ENCODE peak calls at places on chromosomes 1 and 21, in ten cellular contexts. N, M, S, B, Z, V, W, L, F and T are unnamed samples.

GRCh38 chr1:233389867-233390266 is 62.3 kb downstream of the MAP3K21 start:
- DNase-seq in N (no peak), M (no peak), S (no peak), B (no peak), Z (no peak), V (no peak), W (no peak), L (no peak), F (no peak), T (no peak)

GRCh38 chr1:197092491-197093023 is 25.5 kb upstream of the F13B start:
- DNase-seq in N (no peak), M (no peak), S (no peak), B (no peak), Z (no peak), V (no peak), W (no peak), L (no peak), F (peak; percentile 15), T (no peak)

GRCh38 chr1:5896706-5897105 is 95.5 kb downstream of the NPHP4 start:
- DNase-seq in N (no peak), M (no peak), S (no peak), B (no peak), Z (no peak), V (no peak), W (no peak), L (no peak), F (no peak), T (no peak)

GRCh38 chr1:86546787-86547221 is at the start of gene CLCA4:
- DNase-seq in N (no peak), M (no peak), S (no peak), B (no peak), Z (no peak), V (no peak), W (no peak), L (no peak), F (no peak), T (no peak)

GRCh38 chr21:46151989-46152938 is 3.1 kb downstream of the FTCD start:
- DNase-seq in N (no peak), M (no peak), S (no peak), B (no peak), Z (no peak), V (no peak), W (no peak), L (no peak), F (no peak), T (no peak)

GRCh38 chr1:212595787-212596714 is 12.5 kb upstream of the ATF3 start:
- DNase-seq in N (peak; percentile 24), M (peak; percentile 77), S (peak; percentile 74), B (peak; percentile 85), Z (no peak), V (peak; percentile 46), W (peak; percentile 20), L (peak; percentile 99), F (peak; percentile 98), T (peak; percentile 85)

GRCh38 chr1:81111818-81112217 is 688.9 kb upstream of the ADGRL2 start:
- DNase-seq in N (no peak), M (peak; percentile 72), S (peak; percentile 65), B (no peak), Z (no peak), V (no peak), W (no peak), L (peak; percentile 75), F (peak; percentile 71), T (peak; percentile 65)

GRCh38 chr1:31666290-31666963 is 21.8 kb upstream of the PEF1 start:
- DNase-seq in N (no peak), M (no peak), S (peak; percentile 15), B (no peak), Z (no peak), V (no peak), W (no peak), L (peak; percentile 46), F (peak; percentile 30), T (no peak)